ENCODE peak calls at places on chromosomes 4 and X, in ten cellular contexts. One of them, this sample, is unnamed.
A peak's percentile ranks its signal among the peaks of the same experiment; 100 is the strongest.

GRCh38 chr4:47831026-47831689 is 6.7 kb downstream of the CORIN start:
- DNase-seq in SW480: peak; percentile 5
- DNase-seq in MM.1S: no peak
- DNase-seq in stimulated activated CD4-positive, alpha-beta T cell treated with anti-CD3 and anti-CD28 coated beads, Interleukin-4, amount 100 ng/mL, for 4 hours: no peak
- DNase-seq in hippocampal formation: no peak
- DNase-seq in activated T-cell treated with anti-CD3 and anti-CD28 coated beads for 1 hour: no peak
- DNase-seq in Karpas-422: no peak
- DNase-seq in stimulated activated CD8-positive, alpha-beta memory T cell treated with anti-CD3 and anti-CD28 coated beads, Interleukin-15, amount 100 ng/mL, for 1 hour: no peak
- DNase-seq in activated CD8-positive, alpha-beta memory T cell treated with anti-CD3 and anti-CD28 coated beads for 48 hours: no peak
- DNase-seq in endodermal cell: no peak
- DNase-seq in this sample: no peak

GRCh38 chr4:36414248-36414647 is 132.8 kb downstream of the DTHD1 start:
- DNase-seq in SW480: peak; percentile 11
- DNase-seq in MM.1S: peak; percentile 35
- DNase-seq in stimulated activated CD4-positive, alpha-beta T cell treated with anti-CD3 and anti-CD28 coated beads, Interleukin-4, amount 100 ng/mL, for 4 hours: no peak
- DNase-seq in hippocampal formation: no peak
- DNase-seq in activated T-cell treated with anti-CD3 and anti-CD28 coated beads for 1 hour: no peak
- DNase-seq in Karpas-422: peak; percentile 60
- DNase-seq in stimulated activated CD8-positive, alpha-beta memory T cell treated with anti-CD3 and anti-CD28 coated beads, Interleukin-15, amount 100 ng/mL, for 1 hour: no peak
- DNase-seq in activated CD8-positive, alpha-beta memory T cell treated with anti-CD3 and anti-CD28 coated beads for 48 hours: no peak
- DNase-seq in endodermal cell: no peak
- DNase-seq in this sample: peak; percentile 25

GRCh38 chrX:4528247-4528646 is 814.8 kb upstream of the PRKX start:
- DNase-seq in SW480: no peak
- DNase-seq in MM.1S: no peak
- DNase-seq in stimulated activated CD4-positive, alpha-beta T cell treated with anti-CD3 and anti-CD28 coated beads, Interleukin-4, amount 100 ng/mL, for 4 hours: no peak
- DNase-seq in hippocampal formation: no peak
- DNase-seq in activated T-cell treated with anti-CD3 and anti-CD28 coated beads for 1 hour: no peak
- DNase-seq in Karpas-422: no peak
- DNase-seq in stimulated activated CD8-positive, alpha-beta memory T cell treated with anti-CD3 and anti-CD28 coated beads, Interleukin-15, amount 100 ng/mL, for 1 hour: no peak
- DNase-seq in activated CD8-positive, alpha-beta memory T cell treated with anti-CD3 and anti-CD28 coated beads for 48 hours: no peak
- DNase-seq in endodermal cell: no peak
- DNase-seq in this sample: no peak

GRCh38 chrX:79130857-79131256 is 13.6 kb upstream of the GPR174 start:
- DNase-seq in SW480: no peak
- DNase-seq in MM.1S: no peak
- DNase-seq in stimulated activated CD4-positive, alpha-beta T cell treated with anti-CD3 and anti-CD28 coated beads, Interleukin-4, amount 100 ng/mL, for 4 hours: no peak
- DNase-seq in hippocampal formation: no peak
- DNase-seq in activated T-cell treated with anti-CD3 and anti-CD28 coated beads for 1 hour: no peak
- DNase-seq in Karpas-422: no peak
- DNase-seq in stimulated activated CD8-positive, alpha-beta memory T cell treated with anti-CD3 and anti-CD28 coated beads, Interleukin-15, amount 100 ng/mL, for 1 hour: no peak
- DNase-seq in activated CD8-positive, alpha-beta memory T cell treated with anti-CD3 and anti-CD28 coated beads for 48 hours: no peak
- DNase-seq in endodermal cell: peak; percentile 38
- DNase-seq in this sample: peak; percentile 29

GRCh38 chrX:32525234-32525633 is 686.1 kb downstream of the DMD start:
- DNase-seq in SW480: no peak
- DNase-seq in MM.1S: no peak
- DNase-seq in stimulated activated CD4-positive, alpha-beta T cell treated with anti-CD3 and anti-CD28 coated beads, Interleukin-4, amount 100 ng/mL, for 4 hours: no peak
- DNase-seq in hippocampal formation: no peak
- DNase-seq in activated T-cell treated with anti-CD3 and anti-CD28 coated beads for 1 hour: no peak
- DNase-seq in Karpas-422: no peak
- DNase-seq in stimulated activated CD8-positive, alpha-beta memory T cell treated with anti-CD3 and anti-CD28 coated beads, Interleukin-15, amount 100 ng/mL, for 1 hour: no peak
- DNase-seq in activated CD8-positive, alpha-beta memory T cell treated with anti-CD3 and anti-CD28 coated beads for 48 hours: no peak
- DNase-seq in endodermal cell: no peak
- DNase-seq in this sample: no peak

GRCh38 chr4:10082047-10082446 is 34.6 kb downstream of the WDR1 start:
- DNase-seq in SW480: no peak
- DNase-seq in MM.1S: no peak
- DNase-seq in stimulated activated CD4-positive, alpha-beta T cell treated with anti-CD3 and anti-CD28 coated beads, Interleukin-4, amount 100 ng/mL, for 4 hours: no peak
- DNase-seq in hippocampal formation: no peak
- DNase-seq in activated T-cell treated with anti-CD3 and anti-CD28 coated beads for 1 hour: no peak
- DNase-seq in Karpas-422: no peak
- DNase-seq in stimulated activated CD8-positive, alpha-beta memory T cell treated with anti-CD3 and anti-CD28 coated beads, Interleukin-15, amount 100 ng/mL, for 1 hour: no peak
- DNase-seq in activated CD8-positive, alpha-beta memory T cell treated with anti-CD3 and anti-CD28 coated beads for 48 hours: no peak
- DNase-seq in endodermal cell: no peak
- DNase-seq in this sample: no peak

GRCh38 chr4:38387348-38387747 is 276.7 kb upstream of the KLF3 start:
- DNase-seq in SW480: no peak
- DNase-seq in MM.1S: no peak
- DNase-seq in stimulated activated CD4-positive, alpha-beta T cell treated with anti-CD3 and anti-CD28 coated beads, Interleukin-4, amount 100 ng/mL, for 4 hours: no peak
- DNase-seq in hippocampal formation: no peak
- DNase-seq in activated T-cell treated with anti-CD3 and anti-CD28 coated beads for 1 hour: no peak
- DNase-seq in Karpas-422: no peak
- DNase-seq in stimulated activated CD8-positive, alpha-beta memory T cell treated with anti-CD3 and anti-CD28 coated beads, Interleukin-15, amount 100 ng/mL, for 1 hour: no peak
- DNase-seq in activated CD8-positive, alpha-beta memory T cell treated with anti-CD3 and anti-CD28 coated beads for 48 hours: no peak
- DNase-seq in endodermal cell: no peak
- DNase-seq in this sample: no peak

GRCh38 chr4:41602886-41603503 is 65.0 kb downstream of the LIMCH1 start:
- DNase-seq in SW480: no peak
- DNase-seq in MM.1S: no peak
- DNase-seq in stimulated activated CD4-positive, alpha-beta T cell treated with anti-CD3 and anti-CD28 coated beads, Interleukin-4, amount 100 ng/mL, for 4 hours: no peak
- DNase-seq in hippocampal formation: no peak
- DNase-seq in activated T-cell treated with anti-CD3 and anti-CD28 coated beads for 1 hour: no peak
- DNase-seq in Karpas-422: no peak
- DNase-seq in stimulated activated CD8-positive, alpha-beta memory T cell treated with anti-CD3 and anti-CD28 coated beads, Interleukin-15, amount 100 ng/mL, for 1 hour: no peak
- DNase-seq in activated CD8-positive, alpha-beta memory T cell treated with anti-CD3 and anti-CD28 coated beads for 48 hours: no peak
- DNase-seq in endodermal cell: no peak
- DNase-seq in this sample: no peak

GRCh38 chrX:45505214-45505613 is 304.5 kb upstream of the DIPK2B start:
- DNase-seq in SW480: peak; percentile 32
- DNase-seq in MM.1S: no peak
- DNase-seq in stimulated activated CD4-positive, alpha-beta T cell treated with anti-CD3 and anti-CD28 coated beads, Interleukin-4, amount 100 ng/mL, for 4 hours: no peak
- DNase-seq in hippocampal formation: no peak
- DNase-seq in activated T-cell treated with anti-CD3 and anti-CD28 coated beads for 1 hour: no peak
- DNase-seq in Karpas-422: no peak
- DNase-seq in stimulated activated CD8-positive, alpha-beta memory T cell treated with anti-CD3 and anti-CD28 coated beads, Interleukin-15, amount 100 ng/mL, for 1 hour: no peak
- DNase-seq in activated CD8-positive, alpha-beta memory T cell treated with anti-CD3 and anti-CD28 coated beads for 48 hours: no peak
- DNase-seq in endodermal cell: no peak
- DNase-seq in this sample: no peak